ENCODE peak calls at places on chromosome 22, in ten cellular contexts. One of them, this sample, is unnamed.

GRCh38 chr22:39724390-39724789 is 153.8 kb downstream of the CACNA1I start:
- DNase-seq in NCI-H526: no peak
- DNase-seq in T-helper 1 cell: no peak
- DNase-seq in non-pigmented ciliary epithelial cell: no peak
- DNase-seq in stimulated activated CD4-positive, alpha-beta T cell treated with anti-CD3 and anti-CD28 coated beads, Interleukin-12 subunit alpha, Interleukin-12 subunit beta, amount 100 ng/mL, for 48 hours: no peak
- DNase-seq in GDM1: no peak
- DNase-seq in AG04449: no peak
- DNase-seq in EH: peak; percentile 9
- DNase-seq in H9: peak; percentile 50
- DNase-seq in left ventricle myocardium superior: no peak
- DNase-seq in this sample: peak; percentile 19

GRCh38 chr22:43697894-43698293 is 114.2 kb downstream of the EFCAB6 start:
- DNase-seq in NCI-H526: no peak
- DNase-seq in T-helper 1 cell: no peak
- DNase-seq in non-pigmented ciliary epithelial cell: no peak
- DNase-seq in stimulated activated CD4-positive, alpha-beta T cell treated with anti-CD3 and anti-CD28 coated beads, Interleukin-12 subunit alpha, Interleukin-12 subunit beta, amount 100 ng/mL, for 48 hours: no peak
- DNase-seq in GDM1: no peak
- DNase-seq in AG04449: no peak
- DNase-seq in EH: no peak
- DNase-seq in H9: no peak
- DNase-seq in left ventricle myocardium superior: no peak
- DNase-seq in this sample: no peak

GRCh38 chr22:36874309-36874696 is 13.5 kb downstream of the NCF4 start:
- DNase-seq in NCI-H526: no peak
- DNase-seq in T-helper 1 cell: no peak
- DNase-seq in non-pigmented ciliary epithelial cell: no peak
- DNase-seq in stimulated activated CD4-positive, alpha-beta T cell treated with anti-CD3 and anti-CD28 coated beads, Interleukin-12 subunit alpha, Interleukin-12 subunit beta, amount 100 ng/mL, for 48 hours: no peak
- DNase-seq in GDM1: no peak
- DNase-seq in AG04449: no peak
- DNase-seq in EH: no peak
- DNase-seq in H9: no peak
- DNase-seq in left ventricle myocardium superior: no peak
- DNase-seq in this sample: no peak

GRCh38 chr22:46171940-46172339 is 21.6 kb downstream of the PPARA start:
- DNase-seq in NCI-H526: no peak
- DNase-seq in T-helper 1 cell: no peak
- DNase-seq in non-pigmented ciliary epithelial cell: no peak
- DNase-seq in stimulated activated CD4-positive, alpha-beta T cell treated with anti-CD3 and anti-CD28 coated beads, Interleukin-12 subunit alpha, Interleukin-12 subunit beta, amount 100 ng/mL, for 48 hours: no peak
- DNase-seq in GDM1: no peak
- DNase-seq in AG04449: peak; percentile 24
- DNase-seq in EH: peak; percentile 93
- DNase-seq in H9: no peak
- DNase-seq in left ventricle myocardium superior: no peak
- DNase-seq in this sample: peak; percentile 50

GRCh38 chr22:24983151-24983550 is 30.6 kb downstream of the KIAA1671 start:
- DNase-seq in NCI-H526: no peak
- DNase-seq in T-helper 1 cell: no peak
- DNase-seq in non-pigmented ciliary epithelial cell: no peak
- DNase-seq in stimulated activated CD4-positive, alpha-beta T cell treated with anti-CD3 and anti-CD28 coated beads, Interleukin-12 subunit alpha, Interleukin-12 subunit beta, amount 100 ng/mL, for 48 hours: no peak
- DNase-seq in GDM1: no peak
- DNase-seq in AG04449: no peak
- DNase-seq in EH: no peak
- DNase-seq in H9: no peak
- DNase-seq in left ventricle myocardium superior: no peak
- DNase-seq in this sample: no peak

GRCh38 chr22:28750471-28750881 is 8.6 kb downstream of the HSCB start:
- DNase-seq in NCI-H526: no peak
- DNase-seq in T-helper 1 cell: no peak
- DNase-seq in non-pigmented ciliary epithelial cell: peak; percentile 57
- DNase-seq in stimulated activated CD4-positive, alpha-beta T cell treated with anti-CD3 and anti-CD28 coated beads, Interleukin-12 subunit alpha, Interleukin-12 subunit beta, amount 100 ng/mL, for 48 hours: no peak
- DNase-seq in GDM1: no peak
- DNase-seq in AG04449: peak; percentile 55
- DNase-seq in EH: peak; percentile 89
- DNase-seq in H9: no peak
- DNase-seq in left ventricle myocardium superior: no peak
- DNase-seq in this sample: peak; percentile 88

GRCh38 chr22:49632199-49633009 is 195.3 kb downstream of the BRD1 start:
- DNase-seq in NCI-H526: peak; percentile 77
- DNase-seq in T-helper 1 cell: no peak
- DNase-seq in non-pigmented ciliary epithelial cell: no peak
- DNase-seq in stimulated activated CD4-positive, alpha-beta T cell treated with anti-CD3 and anti-CD28 coated beads, Interleukin-12 subunit alpha, Interleukin-12 subunit beta, amount 100 ng/mL, for 48 hours: no peak
- DNase-seq in GDM1: no peak
- DNase-seq in AG04449: no peak
- DNase-seq in EH: no peak
- DNase-seq in H9: peak; percentile 80
- DNase-seq in left ventricle myocardium superior: peak; percentile 78
- DNase-seq in this sample: peak; percentile 60

GRCh38 chr22:43273902-43274484 is 69.2 kb downstream of the SCUBE1 start:
- DNase-seq in NCI-H526: peak; percentile 58
- DNase-seq in T-helper 1 cell: peak; percentile 55
- DNase-seq in non-pigmented ciliary epithelial cell: no peak
- DNase-seq in stimulated activated CD4-positive, alpha-beta T cell treated with anti-CD3 and anti-CD28 coated beads, Interleukin-12 subunit alpha, Interleukin-12 subunit beta, amount 100 ng/mL, for 48 hours: no peak
- DNase-seq in GDM1: peak; percentile 56
- DNase-seq in AG04449: no peak
- DNase-seq in EH: peak; percentile 63
- DNase-seq in H9: peak; percentile 84
- DNase-seq in left ventricle myocardium superior: no peak
- DNase-seq in this sample: peak; percentile 69

GRCh38 chr22:29842172-29842571 is 4.1 kb upstream of the ASCC2 start:
- DNase-seq in NCI-H526: no peak
- DNase-seq in T-helper 1 cell: no peak
- DNase-seq in non-pigmented ciliary epithelial cell: no peak
- DNase-seq in stimulated activated CD4-positive, alpha-beta T cell treated with anti-CD3 and anti-CD28 coated beads, Interleukin-12 subunit alpha, Interleukin-12 subunit beta, amount 100 ng/mL, for 48 hours: no peak
- DNase-seq in GDM1: no peak
- DNase-seq in AG04449: no peak
- DNase-seq in EH: no peak
- DNase-seq in H9: no peak
- DNase-seq in left ventricle myocardium superior: no peak
- DNase-seq in this sample: no peak

GRCh38 chr22:39277135-39277607 is 32.4 kb upstream of the PDGFB start:
- DNase-seq in NCI-H526: no peak
- DNase-seq in T-helper 1 cell: no peak
- DNase-seq in non-pigmented ciliary epithelial cell: peak; percentile 54
- DNase-seq in stimulated activated CD4-positive, alpha-beta T cell treated with anti-CD3 and anti-CD28 coated beads, Interleukin-12 subunit alpha, Interleukin-12 subunit beta, amount 100 ng/mL, for 48 hours: no peak
- DNase-seq in GDM1: no peak
- DNase-seq in AG04449: peak; percentile 59
- DNase-seq in EH: peak; percentile 90
- DNase-seq in H9: no peak
- DNase-seq in left ventricle myocardium superior: no peak
- DNase-seq in this sample: peak; percentile 82

GRCh38 chr22:32591620-32592019 is 117.0 kb downstream of the FBXO7 start:
- DNase-seq in NCI-H526: no peak
- DNase-seq in T-helper 1 cell: no peak
- DNase-seq in non-pigmented ciliary epithelial cell: peak; percentile 67
- DNase-seq in stimulated activated CD4-positive, alpha-beta T cell treated with anti-CD3 and anti-CD28 coated beads, Interleukin-12 subunit alpha, Interleukin-12 subunit beta, amount 100 ng/mL, for 48 hours: no peak
- DNase-seq in GDM1: no peak
- DNase-seq in AG04449: no peak
- DNase-seq in EH: peak; percentile 95
- DNase-seq in H9: no peak
- DNase-seq in left ventricle myocardium superior: no peak
- DNase-seq in this sample: peak; percentile 84

GRCh38 chr22:24060375-24060788 is 49.3 kb downstream of the CABIN1 start:
- DNase-seq in NCI-H526: no peak
- DNase-seq in T-helper 1 cell: no peak
- DNase-seq in non-pigmented ciliary epithelial cell: peak; percentile 87
- DNase-seq in stimulated activated CD4-positive, alpha-beta T cell treated with anti-CD3 and anti-CD28 coated beads, Interleukin-12 subunit alpha, Interleukin-12 subunit beta, amount 100 ng/mL, for 48 hours: no peak
- DNase-seq in GDM1: no peak
- DNase-seq in AG04449: peak; percentile 79
- DNase-seq in EH: peak; percentile 93
- DNase-seq in H9: no peak
- DNase-seq in left ventricle myocardium superior: no peak
- DNase-seq in this sample: peak; percentile 96

GRCh38 chr22:42317691-42318547 is 47.5 kb upstream of the TCF20 start:
- DNase-seq in NCI-H526: peak; percentile 94
- DNase-seq in T-helper 1 cell: no peak
- DNase-seq in non-pigmented ciliary epithelial cell: no peak
- DNase-seq in stimulated activated CD4-positive, alpha-beta T cell treated with anti-CD3 and anti-CD28 coated beads, Interleukin-12 subunit alpha, Interleukin-12 subunit beta, amount 100 ng/mL, for 48 hours: no peak
- DNase-seq in GDM1: no peak
- DNase-seq in AG04449: no peak
- DNase-seq in EH: no peak
- DNase-seq in H9: no peak
- DNase-seq in left ventricle myocardium superior: peak; percentile 44
- DNase-seq in this sample: no peak

GRCh38 chr22:42269407-42270177 is 861 bp downstream of the TCF20 start:
- DNase-seq in NCI-H526: peak; percentile 72
- DNase-seq in T-helper 1 cell: peak; percentile 66
- DNase-seq in non-pigmented ciliary epithelial cell: no peak
- DNase-seq in stimulated activated CD4-positive, alpha-beta T cell treated with anti-CD3 and anti-CD28 coated beads, Interleukin-12 subunit alpha, Interleukin-12 subunit beta, amount 100 ng/mL, for 48 hours: peak; percentile 61
- DNase-seq in GDM1: peak; percentile 22
- DNase-seq in AG04449: no peak
- DNase-seq in EH: peak; percentile 34
- DNase-seq in H9: peak; percentile 80
- DNase-seq in left ventricle myocardium superior: peak; percentile 58
- DNase-seq in this sample: peak; percentile 19

GRCh38 chr22:39592104-39593060 is 21.8 kb downstream of the CACNA1I start:
- DNase-seq in NCI-H526: no peak
- DNase-seq in T-helper 1 cell: no peak
- DNase-seq in non-pigmented ciliary epithelial cell: peak; percentile 44
- DNase-seq in stimulated activated CD4-positive, alpha-beta T cell treated with anti-CD3 and anti-CD28 coated beads, Interleukin-12 subunit alpha, Interleukin-12 subunit beta, amount 100 ng/mL, for 48 hours: no peak
- DNase-seq in GDM1: no peak
- DNase-seq in AG04449: peak; percentile 16
- DNase-seq in EH: peak; percentile 88
- DNase-seq in H9: no peak
- DNase-seq in left ventricle myocardium superior: no peak
- DNase-seq in this sample: peak; percentile 80

GRCh38 chr22:35432226-35432905 is 32.4 kb downstream of the MCM5 start:
- DNase-seq in NCI-H526: no peak
- DNase-seq in T-helper 1 cell: no peak
- DNase-seq in non-pigmented ciliary epithelial cell: no peak
- DNase-seq in stimulated activated CD4-positive, alpha-beta T cell treated with anti-CD3 and anti-CD28 coated beads, Interleukin-12 subunit alpha, Interleukin-12 subunit beta, amount 100 ng/mL, for 48 hours: no peak
- DNase-seq in GDM1: no peak
- DNase-seq in AG04449: no peak
- DNase-seq in EH: no peak
- DNase-seq in H9: no peak
- DNase-seq in left ventricle myocardium superior: no peak
- DNase-seq in this sample: no peak

GRCh38 chr22:17866127-17866526 is 91.9 kb upstream of the BID start:
- DNase-seq in NCI-H526: no peak
- DNase-seq in T-helper 1 cell: no peak
- DNase-seq in non-pigmented ciliary epithelial cell: no peak
- DNase-seq in stimulated activated CD4-positive, alpha-beta T cell treated with anti-CD3 and anti-CD28 coated beads, Interleukin-12 subunit alpha, Interleukin-12 subunit beta, amount 100 ng/mL, for 48 hours: no peak
- DNase-seq in GDM1: no peak
- DNase-seq in AG04449: no peak
- DNase-seq in EH: no peak
- DNase-seq in H9: no peak
- DNase-seq in left ventricle myocardium superior: peak; percentile 24
- DNase-seq in this sample: no peak

GRCh38 chr22:48884292-48884691 is 943.4 kb downstream of the BRD1 start:
- DNase-seq in NCI-H526: no peak
- DNase-seq in T-helper 1 cell: no peak
- DNase-seq in non-pigmented ciliary epithelial cell: no peak
- DNase-seq in stimulated activated CD4-positive, alpha-beta T cell treated with anti-CD3 and anti-CD28 coated beads, Interleukin-12 subunit alpha, Interleukin-12 subunit beta, amount 100 ng/mL, for 48 hours: no peak
- DNase-seq in GDM1: no peak
- DNase-seq in AG04449: no peak
- DNase-seq in EH: no peak
- DNase-seq in H9: no peak
- DNase-seq in left ventricle myocardium superior: peak; percentile 10
- DNase-seq in this sample: no peak

GRCh38 chr22:23237201-23237798 is 57.0 kb downstream of the BCR start:
- DNase-seq in NCI-H526: peak; percentile 20
- DNase-seq in T-helper 1 cell: no peak
- DNase-seq in non-pigmented ciliary epithelial cell: no peak
- DNase-seq in stimulated activated CD4-positive, alpha-beta T cell treated with anti-CD3 and anti-CD28 coated beads, Interleukin-12 subunit alpha, Interleukin-12 subunit beta, amount 100 ng/mL, for 48 hours: no peak
- DNase-seq in GDM1: no peak
- DNase-seq in AG04449: no peak
- DNase-seq in EH: no peak
- DNase-seq in H9: peak; percentile 61
- DNase-seq in left ventricle myocardium superior: peak; percentile 91
- DNase-seq in this sample: peak; percentile 61

GRCh38 chr22:37219534-37219933 is 7.3 kb upstream of the SSTR3 start:
- DNase-seq in NCI-H526: no peak
- DNase-seq in T-helper 1 cell: no peak
- DNase-seq in non-pigmented ciliary epithelial cell: no peak
- DNase-seq in stimulated activated CD4-positive, alpha-beta T cell treated with anti-CD3 and anti-CD28 coated beads, Interleukin-12 subunit alpha, Interleukin-12 subunit beta, amount 100 ng/mL, for 48 hours: no peak
- DNase-seq in GDM1: no peak
- DNase-seq in AG04449: no peak
- DNase-seq in EH: no peak
- DNase-seq in H9: no peak
- DNase-seq in left ventricle myocardium superior: no peak
- DNase-seq in this sample: no peak